ENCODE peak calls at places on chromosomes 4 and X, in eight cellular contexts. N is SK-N-SH, S is adrenal gland, A is T-helper 17 cell, D is stomach, B is mesenchymal stem cell, U is body of pancreas, W is HCT116. O is an unnamed sample. For H3K9me3, the result is how much of the 10 kb centered on the place peaks cover.

GRCh38 chr4:84790769-84791565 is 175.5 kb downstream of the WDFY3 start:
- DNase-seq in N (no peak), S (no peak), A (no peak), D (no peak), B (no peak), U (no peak), W (no peak), O (no peak)

GRCh38 chr4:152166567-152166966 is 369.3 kb downstream of the FBXW7 start:
- DNase-seq in N (no peak), S (no peak), A (no peak), D (no peak), B (peak), U (no peak), W (no peak), O (no peak)

GRCh38 chr4:147198411-147199051 is 252.9 kb upstream of the TTC29 start:
- DNase-seq in N (no peak), S (no peak), A (no peak), D (no peak), B (no peak), U (no peak), W (no peak), O (no peak)

GRCh38 chrX:13816899-13817298 is at the start of gene GPM6B:
- DNase-seq in N (no peak), S (no peak), A (no peak), D (no peak), B (no peak), U (no peak), W (no peak), O (no peak)

GRCh38 chrX:48971325-48972213 is at the start of gene KCND1:
- DNase-seq in N (peak), S (no peak), A (no peak), D (peak), B (peak), U (peak), W (no peak), O (no peak)

GRCh38 chrX:74656079-74656745 is 41.8 kb upstream of the RLIM start:
- DNase-seq in N (no peak), S (no peak), A (no peak), D (no peak), B (peak), U (no peak), W (no peak), O (no peak)

GRCh38 chr4:7999279-7999678 is 59.6 kb upstream of the AFAP1 start:
- DNase-seq in N (no peak), S (no peak), A (no peak), D (no peak), B (no peak), U (no peak), W (no peak), O (no peak)

GRCh38 chrX:9312922-9313867 is 151.7 kb upstream of the TBL1X start:
- DNase-seq in N (peak), S (peak), A (peak), D (peak), B (no peak), U (peak), W (peak), O (no peak)

GRCh38 chr4:4869731-4870483 is 10.4 kb downstream of the MSX1 start:
- DNase-seq in N (no peak), S (no peak), A (no peak), D (no peak), B (no peak), U (no peak), W (no peak), O (no peak)

GRCh38 chr4:45946699-45947098 is 177.2 kb downstream of the GABRG1 start:
- DNase-seq in N (no peak), S (no peak), A (no peak), D (no peak), B (no peak), U (no peak), W (no peak), O (no peak)

GRCh38 chr4:122500852-122501501 is 44.5 kb upstream of the IL2 start:
- DNase-seq in N (no peak), S (no peak), A (no peak), D (peak), B (no peak), U (no peak), W (no peak), O (no peak)

GRCh38 chrX:43165343-43165920 is 387.5 kb upstream of the PPP1R2C start:
- DNase-seq in N (no peak), S (no peak), A (no peak), D (no peak), B (no peak), U (no peak), W (no peak), O (no peak)

GRCh38 chr4:52248836-52249235 is 197.7 kb downstream of the SPATA18 start:
- DNase-seq in N (no peak), S (no peak), A (no peak), D (no peak), B (no peak), U (no peak), W (no peak), O (no peak)

GRCh38 chr4:7638463-7638862 is 203.7 kb upstream of the PSAPL1 start:
- DNase-seq in N (no peak), S (no peak), A (no peak), D (no peak), B (no peak), U (no peak), W (no peak), O (no peak)

GRCh38 chr4:4861592-4862551 is 2.4 kb downstream of the MSX1 start:
- DNase-seq in N (no peak), S (no peak), A (no peak), D (no peak), B (no peak), U (no peak), W (no peak), O (no peak)

GRCh38 chr4:147094228-147094627 is 148.6 kb upstream of the TTC29 start:
- DNase-seq in N (no peak), S (no peak), A (no peak), D (no peak), B (no peak), U (no peak), W (no peak), O (no peak)

GRCh38 chr4:163755013-163755412 is 260.5 kb downstream of the TMA16 start:
- DNase-seq in N (no peak), S (no peak), A (no peak), D (no peak), B (peak), U (no peak), W (no peak), O (no peak)

GRCh38 chr4:17469931-17470674 is 41.8 kb downstream of the QDPR start:
- DNase-seq in N (no peak), S (no peak), A (no peak), D (no peak), B (no peak), U (no peak), W (no peak), O (no peak)

GRCh38 chr4:150217804-150218203 is 139.6 kb downstream of the DCLK2 start:
- DNase-seq in N (no peak), S (no peak), A (no peak), D (no peak), B (no peak), U (peak), W (no peak), O (no peak)

GRCh38 chrX:94389044-94389443 is 715.0 kb downstream of the FAM133A start:
- DNase-seq in N (no peak), S (no peak), A (no peak), D (no peak), B (no peak), U (no peak), W (no peak), O (no peak)

DNA sequence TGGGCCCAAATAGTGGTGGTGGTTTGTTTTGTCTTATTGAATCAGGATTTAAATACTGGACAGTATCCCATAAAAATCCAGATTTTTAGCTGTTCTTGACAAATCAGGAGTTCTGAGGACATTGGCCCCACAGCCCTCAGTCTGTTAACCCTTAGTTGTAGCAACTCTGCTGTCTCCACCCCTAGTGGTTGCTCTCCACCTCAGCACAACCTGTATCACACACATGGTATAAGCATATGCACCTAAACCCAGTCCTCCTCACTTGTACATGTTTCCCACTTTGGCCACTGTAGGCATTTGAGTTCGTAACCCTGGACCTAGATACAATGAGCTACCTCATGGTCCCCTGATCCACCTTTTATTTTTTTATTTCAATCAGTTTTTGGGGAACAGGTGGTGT is 75.9 kb downstream of the MRPL1 start:
- DNase-seq in N (no peak), S (no peak), A (no peak), D (no peak), B (no peak), U (no peak), W (no peak), O (no peak)
- H3K9me3 ChIP-seq in N (under half), S (under half), A (under half), D (under half), B (under half), U (under half), W (under half), O (under half)

GRCh38 chr4:77433102-77433733 is 172.4 kb upstream of the CXCL13 start:
- DNase-seq in N (peak), S (peak), A (no peak), D (no peak), B (peak), U (no peak), W (peak), O (no peak)
- H3K9me3 ChIP-seq in N (under half), S (under half), A (under half), D (under half), B (under half), U (under half), W (under half), O (under half)

GRCh38 chrX:151776113-151776790 is 41.7 kb downstream of the CNGA2 start:
- DNase-seq in N (no peak), S (no peak), A (no peak), D (no peak), B (no peak), U (no peak), W (no peak), O (no peak)
- H3K9me3 ChIP-seq in N (under half), S (under half), A (under half), D (under half), B (under half), U (under half), W (under half), O (under half)

GRCh38 chr4:77332696-77333270 is 175.8 kb downstream of the CCNG2 start:
- DNase-seq in N (no peak), S (no peak), A (no peak), D (no peak), B (no peak), U (no peak), W (no peak), O (no peak)
- H3K9me3 ChIP-seq in N (under half), S (under half), A (under half), D (under half), B (under half), U (under half), W (under half), O (under half)

GRCh38 chr4:81486502-81486901 is 14.8 kb upstream of the RASGEF1B start:
- DNase-seq in N (no peak), S (no peak), A (no peak), D (no peak), B (no peak), U (no peak), W (no peak), O (no peak)
- H3K9me3 ChIP-seq in N (under half), S (under half), A (under half), D (under half), B (under half), U (under half), W (under half), O (under half)

GRCh38 chr4:30295652-30296051 is 424.5 kb upstream of the PCDH7 start:
- DNase-seq in N (no peak), S (no peak), A (no peak), D (no peak), B (no peak), U (no peak), W (no peak), O (no peak)

DNA sequence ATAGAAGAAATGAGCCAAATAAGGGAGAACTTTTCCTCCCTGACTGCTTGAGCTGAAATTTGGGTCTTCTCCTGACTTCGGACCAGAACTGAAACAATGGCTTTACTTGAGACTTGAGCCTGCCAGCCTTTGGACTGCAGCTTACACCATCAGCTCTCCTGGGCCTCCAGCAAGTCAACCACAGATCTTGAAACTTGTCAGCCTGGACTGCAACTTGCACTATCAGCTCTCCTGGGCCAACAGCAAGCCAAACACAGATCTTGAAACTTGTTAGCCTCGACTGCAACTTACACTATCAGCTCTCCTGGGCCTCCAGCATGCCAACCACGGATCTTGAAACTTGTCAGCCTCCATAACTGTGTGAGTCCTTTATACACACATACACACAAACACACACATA is 425.9 kb upstream of the PCDH7 start:
- DNase-seq in N (no peak), S (no peak), A (no peak), D (no peak), B (no peak), U (no peak), W (no peak), O (no peak)
- H3K9me3 ChIP-seq in N (under half), S (under half), A (under half), D (under half), B (under half), U (under half), W (under half), O (under half)